ENCODE peak calls at places on chromosome 21, in seven cellular contexts. E is NCI-H1105; R is heart right ventricle; A is activated naive CD4-positive, alpha-beta T cell treated with anti-CD3 and anti-CD28 coated beads, Interleukin-2, amount 50 U/mL, for 72 hours; U is body of pancreas; D is NCI-H460; Y is activated CD4-positive, alpha-beta T cell treated with anti-CD3 and anti-CD28 coated beads for 36 hours. H is an unnamed sample.

GRCh38 chr21:40964691-40965090 is 117.7 kb upstream of the DSCAM start:
- DNase-seq in E (no peak), R (no peak), A (no peak), U (no peak), D (no peak), Y (no peak), H (no peak)

GRCh38 chr21:45510466-45510955 is 31.7 kb downstream of the SLC19A1 start:
- DNase-seq in E (no peak), R (no peak), A (no peak), U (no peak), D (no peak), Y (no peak), H (no peak)

GRCh38 chr21:27261676-27262075 is 294.8 kb upstream of the ADAMTS5 start:
- DNase-seq in E (no peak), R (no peak), A (no peak), U (no peak), D (no peak), Y (no peak), H (no peak)

GRCh38 chr21:27631471-27631870 is 664.6 kb upstream of the ADAMTS5 start:
- DNase-seq in E (no peak), R (no peak), A (no peak), U (no peak), D (no peak), Y (no peak), H (no peak)

GRCh38 chr21:38773108-38774061 is 32.3 kb upstream of the ETS2 start:
- DNase-seq in E (no peak), R (no peak), A (no peak), U (no peak), D (no peak), Y (peak; percentile 62), H (peak; percentile 30)

GRCh38 chr21:32994305-32994704 is 31.4 kb upstream of the OLIG2 start:
- DNase-seq in E (no peak), R (no peak), A (no peak), U (no peak), D (no peak), Y (no peak), H (peak; percentile 15)

GRCh38 chr21:36816556-36817130 is 117.7 kb downstream of the SIM2 start:
- DNase-seq in E (no peak), R (no peak), A (no peak), U (no peak), D (no peak), Y (no peak), H (no peak)

GRCh38 chr21:16262109-16262508 is 532.3 kb downstream of the USP25 start:
- DNase-seq in E (no peak), R (no peak), A (no peak), U (no peak), D (no peak), Y (no peak), H (no peak)

GRCh38 chr21:35303085-35303484 is 254.0 kb upstream of the RUNX1 start:
- DNase-seq in E (no peak), R (no peak), A (no peak), U (no peak), D (no peak), Y (no peak), H (peak; percentile 52)

GRCh38 chr21:45870851-45871615 is 110.5 kb upstream of the COL6A1 start:
- DNase-seq in E (no peak), R (no peak), A (peak; percentile 9), U (no peak), D (no peak), Y (no peak), H (no peak)

GRCh38 chr21:32978346-32979270 is 47.1 kb upstream of the OLIG2 start:
- DNase-seq in E (no peak), R (no peak), A (no peak), U (no peak), D (no peak), Y (no peak), H (no peak)

GRCh38 chr21:44052071-44052829 is 40.1 kb downstream of the TRAPPC10 start:
- DNase-seq in E (no peak), R (no peak), A (no peak), U (no peak), D (no peak), Y (no peak), H (no peak)

GRCh38 chr21:17460094-17460493 is 52.7 kb upstream of the CXADR start:
- DNase-seq in E (peak; percentile 2), R (no peak), A (no peak), U (no peak), D (no peak), Y (no peak), H (no peak)

GRCh38 chr21:15204887-15205286 is 140.1 kb upstream of the NRIP1 start:
- DNase-seq in E (no peak), R (peak; percentile 20), A (no peak), U (no peak), D (no peak), Y (no peak), H (no peak)

GRCh38 chr21:41666641-41667051 is 100.2 kb downstream of the RIPK4 start:
- DNase-seq in E (no peak), R (no peak), A (no peak), U (no peak), D (no peak), Y (no peak), H (no peak)

GRCh38 chr21:44761011-44761729 is 40.5 kb downstream of the UBE2G2 start:
- DNase-seq in E (peak; percentile 27), R (no peak), A (no peak), U (no peak), D (peak; percentile 2), Y (peak; percentile 53), H (peak; percentile 13)

GRCh38 chr21:17921579-17922530 is 102.7 kb upstream of the C21orf91 start:
- DNase-seq in E (peak; percentile 2), R (peak; percentile 20), A (no peak), U (no peak), D (no peak), Y (no peak), H (peak; percentile 34)

GRCh38 chr21:43691801-43692200 is 27.1 kb upstream of the PDXK start:
- DNase-seq in E (no peak), R (no peak), A (no peak), U (no peak), D (no peak), Y (no peak), H (no peak)

H was measured in LoVo.